ENCODE peak calls at places on chromosomes 5 and 9, in five cellular contexts. W, E, P, D and T are unnamed samples.

GRCh38 chr5:113035096-113035495 is 58.5 kb downstream of the DCP2 start:
- DNase-seq in W (no peak), E (no peak), P (no peak), D (no peak), T (no peak)

GRCh38 chr5:156947933-156948332 is 15.1 kb downstream of the TIMD4 start:
- DNase-seq in W (no peak), E (no peak), P (no peak), D (no peak), T (no peak)

GRCh38 chr5:1755321-1755949 is 44.2 kb downstream of the MRPL36 start:
- DNase-seq in W (no peak), E (no peak), P (no peak), D (no peak), T (no peak)

GRCh38 chr5:79924936-79925893 is 65.8 kb downstream of the MTX3 start:
- DNase-seq in W (no peak), E (no peak), P (no peak), D (no peak), T (no peak)

GRCh38 chr9:37325778-37326177 is 96.7 kb upstream of the GRHPR start:
- DNase-seq in W (no peak), E (no peak), P (no peak), D (no peak), T (no peak)

GRCh38 chr9:17627641-17628040 is 48.8 kb downstream of the SH3GL2 start:
- DNase-seq in W (no peak), E (no peak), P (no peak), D (no peak), T (no peak)

GRCh38 chr9:79734989-79735779 is 163.4 kb downstream of the TLE4 start:
- DNase-seq in W (no peak), E (no peak), P (no peak), D (no peak), T (no peak)

GRCh38 chr5:41832430-41832829 is 37.8 kb downstream of the OXCT1 start:
- DNase-seq in W (no peak), E (no peak), P (no peak), D (no peak), T (no peak)

DNA sequence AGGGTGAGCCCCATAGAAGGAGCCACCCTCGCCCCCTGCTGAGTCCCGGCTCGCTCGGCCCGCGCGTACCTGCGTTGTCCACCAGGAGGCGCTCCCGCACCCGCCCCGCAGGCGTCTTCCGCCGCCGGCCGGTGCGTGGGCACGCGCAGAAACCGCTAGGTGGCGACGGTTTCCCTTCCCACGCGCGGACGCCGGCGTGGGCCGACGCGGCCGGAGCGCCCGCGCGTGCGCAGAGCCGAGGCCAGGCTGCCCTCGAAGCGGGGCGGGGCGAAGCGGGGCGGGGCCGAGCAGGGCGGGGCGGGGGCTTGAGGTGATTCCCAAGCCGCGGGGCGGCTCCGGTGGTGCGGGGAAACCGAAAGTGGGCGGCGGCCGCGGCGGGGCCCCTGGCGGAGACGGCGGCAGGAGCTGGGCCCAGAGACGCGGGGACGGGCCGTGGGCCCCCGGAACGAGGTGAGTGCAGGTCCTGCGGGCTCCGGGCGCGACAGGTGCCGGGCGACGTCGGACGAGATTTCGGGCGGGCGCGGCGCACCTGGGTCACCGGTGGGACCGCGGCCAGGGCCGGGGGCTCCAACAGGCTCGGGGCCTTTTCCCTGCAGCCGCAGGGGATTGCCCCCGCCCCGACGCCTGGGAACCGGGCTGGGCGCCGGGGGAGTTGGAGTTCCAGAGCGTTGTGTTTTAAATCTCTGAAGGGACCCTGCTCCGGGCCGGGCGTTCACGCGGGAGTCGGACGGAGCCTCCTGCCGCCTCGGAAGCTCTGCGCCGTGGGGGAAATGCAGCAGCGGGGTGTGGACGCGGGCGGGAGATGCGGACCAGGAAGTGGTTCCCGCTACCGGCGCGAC is at the start of gene TDRD7:
- DNase-seq in W (peak; percentile 61), E (peak; percentile 50), P (peak; percentile 65), D (peak; percentile 98), T (peak; percentile 92)
- H3K9ac ChIP-seq in W (peak within 1 kb of the TSS; percentile 58), E (peak within 1 kb of the TSS; percentile 81), P (peak within 1 kb of the TSS; percentile 79), D (peak within 1 kb of the TSS; percentile 76), T (peak within 1 kb of the TSS; percentile 65)

GRCh38 chr5:88089757-88090390 is 178.8 kb downstream of the TMEM161B start:
- DNase-seq in W (no peak), E (no peak), P (no peak), D (peak; percentile 86), T (no peak)

GRCh38 chr5:88081877-88082276 is 186.8 kb downstream of the TMEM161B start:
- DNase-seq in W (no peak), E (no peak), P (no peak), D (no peak), T (no peak)

DNA sequence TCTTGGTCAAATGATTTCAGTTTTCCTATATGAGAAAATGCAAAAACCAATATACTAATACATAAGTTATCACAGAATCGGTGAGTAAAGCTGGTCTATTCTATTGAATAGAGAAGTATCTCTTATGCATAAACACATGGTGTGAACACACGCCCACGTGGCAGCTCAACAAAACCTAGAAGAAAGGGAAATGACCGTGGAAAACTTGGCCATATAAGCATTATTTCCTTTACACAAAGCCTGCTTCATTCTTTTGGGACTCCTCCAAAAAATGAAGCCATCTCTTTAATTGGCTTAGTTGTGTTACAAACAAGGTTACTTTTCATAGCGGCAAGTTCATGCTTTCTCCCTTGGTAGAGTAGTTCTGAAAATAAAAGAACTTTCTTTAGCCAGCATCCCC is 183.2 kb downstream of the TMEM161B start:
- DNase-seq in W (no peak), E (no peak), P (no peak), D (no peak), T (no peak)
- TF ChIP-seq ZBTB33 in W (no peak), E (no peak), P (no peak), D (no peak), T (no peak)

DNA sequence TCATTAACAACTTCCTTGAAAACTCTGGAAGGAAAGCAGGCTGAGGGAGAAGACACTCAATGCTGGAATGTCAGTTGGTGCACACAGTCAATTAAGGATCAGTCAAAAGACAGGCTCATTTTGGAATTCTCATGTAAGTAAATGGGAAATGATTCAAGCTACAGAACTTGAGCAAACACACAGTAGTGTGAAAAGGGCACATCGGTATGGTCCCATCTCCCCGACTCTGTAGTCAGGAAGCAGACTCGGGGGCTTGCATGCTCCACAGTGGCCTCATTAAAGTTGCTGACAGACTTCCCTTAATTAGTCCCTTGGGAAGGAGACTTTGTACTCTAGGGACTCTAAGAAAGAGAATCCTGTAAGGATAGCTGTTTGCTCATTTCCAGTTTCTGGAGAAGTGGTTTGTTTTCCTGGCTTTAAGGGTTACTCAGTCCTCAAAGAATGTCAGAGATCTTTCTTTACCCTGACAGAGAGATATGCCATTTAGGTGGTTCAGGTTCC is 339.2 kb downstream of the ADAMTS6 start:
- DNase-seq in W (no peak), E (no peak), P (no peak), D (no peak), T (no peak)
- H3K9ac ChIP-seq in W (no peak overlapping the region), E (no peak overlapping the region), P (no peak overlapping the region), D (peak overlapping the region; percentile 2), T (no peak overlapping the region)

GRCh38 chr5:43602456-43602817 is 543 bp upstream of the NNT start:
- DNase-seq in W (no peak), E (no peak), P (peak; percentile 30), D (peak; percentile 75), T (peak; percentile 71)
- TF ChIP-seq ZBTB33 in W (no peak), E (no peak), P (no peak), D (no peak), T (no peak)

DNA sequence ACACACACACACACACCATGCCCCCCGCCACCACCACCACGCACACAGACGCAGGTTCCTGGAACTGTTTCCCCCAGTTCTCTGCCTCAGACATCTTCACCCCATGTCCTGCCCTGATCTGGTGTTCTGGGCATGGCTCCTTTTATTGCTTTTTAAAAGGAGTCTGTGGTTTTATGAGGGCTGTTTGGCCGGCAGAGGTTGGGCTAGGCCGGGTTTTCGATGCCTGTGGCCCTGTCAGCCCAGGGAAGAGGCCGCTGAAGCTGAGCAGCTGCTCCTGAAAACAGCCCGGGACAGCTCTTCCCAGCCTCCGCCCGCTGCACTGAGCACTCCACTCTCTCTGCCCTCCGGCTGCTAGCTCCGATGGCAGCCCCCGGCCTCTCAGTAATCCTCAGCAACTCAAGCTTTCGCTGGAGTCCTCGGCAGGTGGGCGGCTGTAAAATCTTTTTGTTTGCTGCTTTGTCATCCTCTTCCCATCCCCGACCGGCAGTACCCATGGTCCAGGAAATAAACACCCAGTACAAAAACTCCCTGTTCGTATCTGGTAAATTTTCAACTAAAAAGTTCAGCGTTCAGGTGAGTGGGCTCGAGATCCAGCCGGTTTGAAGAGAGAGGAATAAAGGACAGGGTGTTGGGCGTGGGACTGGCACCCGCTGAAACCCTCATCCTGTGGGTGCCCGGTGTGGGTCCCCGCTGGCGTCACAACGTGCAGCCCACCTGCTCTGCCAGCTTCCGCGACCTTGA is 103.0 kb upstream of the ERCC6L2 start:
- DNase-seq in W (no peak), E (no peak), P (peak; percentile 49), D (no peak), T (no peak)
- H3K9ac ChIP-seq in W (no peak overlapping the region), E (no peak overlapping the region), P (peak overlapping the region; percentile 66), D (no peak overlapping the region), T (no peak overlapping the region)

GRCh38 chr5:160356550-160357347 is 13.7 kb downstream of the C1QTNF2 start:
- DNase-seq in W (no peak), E (no peak), P (no peak), D (no peak), T (no peak)
- TF ChIP-seq ZBTB33 in W (no peak), E (no peak), P (no peak), D (no peak), T (no peak)

GRCh38 chr5:66621146-66621545 is 25.0 kb downstream of the MAST4 start:
- DNase-seq in W (no peak), E (no peak), P (no peak), D (no peak), T (no peak)
- H3K9ac ChIP-seq in W (no peak overlapping the region), E (no peak overlapping the region), P (no peak overlapping the region), D (no peak overlapping the region), T (no peak overlapping the region)